ENCODE peak calls at places on chromosome 16, in four cellular contexts. C is cerebellar nuclear complex, O is astrocyte of the hippocampus, F is HT-29. K is an unnamed sample.

GRCh38 chr16:58339452-58339938 is 44.7 kb upstream of the PRSS54 start:
- DNase-seq in O (peak), C (no peak), F (peak), K (peak)

GRCh38 chr16:29779474-29779873 is 1.4 kb downstream of the ZG16 start:
- DNase-seq in O (no peak), F (no peak), C (no peak), K (no peak)

GRCh38 chr16:67024384-67024896 is 4.5 kb upstream of the CBFB start:
- DNase-seq in O (no peak), F (no peak), C (no peak), K (no peak)

GRCh38 chr16:49472598-49472997 is 99.0 kb downstream of the C16orf78 start:
- DNase-seq in O (no peak), C (no peak), F (no peak), K (no peak)

GRCh38 chr16:26594666-26595065 is 472.1 kb upstream of the C16orf82 start:
- DNase-seq in C (no peak), O (no peak), F (no peak), K (no peak)

GRCh38 chr16:20740007-20740883 is 1.4 kb downstream of the THUMPD1 start:
- DNase-seq in O (peak), F (peak), C (no peak), K (peak)

GRCh38 chr16:2523801-2524231 is 3.6 kb downstream of the AMDHD2 start:
- DNase-seq in O (no peak), F (no peak), C (no peak), K (no peak)

GRCh38 chr16:83615131-83615530 is 192.6 kb upstream of the HSBP1 start:
- DNase-seq in O (no peak), C (no peak), F (no peak), K (no peak)

GRCh38 chr16:80063028-80063767 is 462.7 kb upstream of the MAF start:
- DNase-seq in F (no peak), C (no peak), O (no peak), K (peak)

GRCh38 chr16:49597796-49598195 is 224.2 kb downstream of the C16orf78 start:
- DNase-seq in F (no peak), C (no peak), O (no peak), K (no peak)

GRCh38 chr16:72501739-72502653 is 330.0 kb upstream of the PMFBP1 start:
- DNase-seq in O (peak), C (no peak), F (peak), K (peak)

GRCh38 chr16:50526249-50526648 is 21.9 kb upstream of the NKD1 start:
- DNase-seq in F (no peak), O (no peak), C (no peak), K (no peak)

GRCh38 chr16:53599548-53599947 is 96.5 kb upstream of the AKTIP start:
- DNase-seq in F (no peak), C (no peak), O (no peak), K (no peak)

GRCh38 chr16:57630931-57631845 is 2.8 kb downstream of the ADGRG1 start:
- DNase-seq in O (no peak), F (no peak), C (no peak), K (no peak)

GRCh38 chr16:48386559-48387312 is 1.5 kb upstream of the SIAH1 start:
- DNase-seq in F (no peak), C (no peak), O (no peak), K (no peak)

GRCh38 chr16:1343428-1344242 is 8.0 kb downstream of the TSR3 start:
- DNase-seq in F (no peak), C (no peak), O (no peak), K (no peak)

GRCh38 chr16:19375561-19376158 is 42.0 kb upstream of the TMC5 start:
- DNase-seq in F (peak), C (no peak), O (peak), K (peak)

GRCh38 chr16:89583895-89584644 is 8.5 kb downstream of the CPNE7 start:
- DNase-seq in O (no peak), F (no peak), C (no peak), K (no peak)

GRCh38 chr16:23908790-23909189 is 73.0 kb downstream of the PRKCB start:
- DNase-seq in F (no peak), C (no peak), O (no peak), K (no peak)

GRCh38 chr16:30063893-30064745 is 1.4 kb upstream of the ALDOA start:
- DNase-seq in C (peak), O (peak), F (peak), K (peak)

GRCh38 chr16:8109510-8110369 is 480.6 kb downstream of the TMEM114 start:
- DNase-seq in C (no peak), F (no peak), O (no peak), K (peak)

GRCh38 chr16:69049146-69049545 is 56.3 kb upstream of the HAS3 start:
- DNase-seq in O (peak), F (no peak), C (no peak), K (no peak)

GRCh38 chr16:10514369-10515055 is 65.9 kb downstream of the EMP2 start:
- DNase-seq in O (peak), C (no peak), F (peak), K (peak)

GRCh38 chr16:89105599-89106151 is 12.0 kb downstream of the ACSF3 start:
- DNase-seq in O (no peak), C (no peak), F (no peak), K (no peak)

GRCh38 chr16:19804538-19805323 is 79.9 kb downstream of the GPRC5B start:
- DNase-seq in O (no peak), C (no peak), F (peak), K (peak)

GRCh38 chr16:27429981-27430441 is 28.0 kb downstream of the IL21R start:
- DNase-seq in C (no peak), F (no peak), O (no peak), K (no peak)

GRCh38 chr16:77833906-77834599 is 45.7 kb downstream of the VAT1L start:
- DNase-seq in O (peak), F (no peak), C (no peak), K (no peak)

GRCh38 chr16:50709980-50710379 is 16.6 kb downstream of the NOD2 start:
- DNase-seq in O (no peak), C (no peak), F (no peak), K (no peak)

GRCh38 chr16:85554791-85555548 is 58.2 kb upstream of the GSE1 start:
- DNase-seq in F (peak), O (peak), C (no peak), K (peak)

GRCh38 chr16:25905810-25906209 is 214.1 kb downstream of the HS3ST4 start:
- DNase-seq in F (no peak), O (no peak), C (no peak), K (no peak)

GRCh38 chr16:79411357-79411756 is 189.2 kb downstream of the MAF start:
- DNase-seq in F (no peak), O (no peak), C (no peak), K (no peak)

GRCh38 chr16:77816293-77816692 is 27.9 kb downstream of the VAT1L start:
- DNase-seq in F (no peak), C (no peak), O (peak), K (no peak)

GRCh38 chr16:66342294-66342900 is 24.1 kb upstream of the CDH5 start:
- DNase-seq in F (peak), O (peak), C (no peak), K (peak)

GRCh38 chr16:66572356-66572755 is 6.1 kb downstream of the CMTM1 start:
- DNase-seq in F (no peak), C (no peak), O (no peak), K (no peak)